ENCODE peak calls at places on chromosomes 3 and 15, in five cellular contexts. X is endothelial cell, R is upper lobe of right lung, Y is fibroblast of pulmonary artery, C is mesothelial cell of epicardium. G is an unnamed sample.

GRCh38 chr3:193851941-193852674 is 259.1 kb downstream of the OPA1 start:
- DNase-seq in X (peak), R (no peak), Y (peak), C (no peak), G (peak)

GRCh38 chr3:106518516-106518915 is 649.7 kb upstream of the CBLB start:
- DNase-seq in X (no peak), R (no peak), Y (peak), C (no peak), G (no peak)

GRCh38 chr3:82715091-82715856 is 953.8 kb upstream of the GBE1 start:
- DNase-seq in X (no peak), R (peak), Y (no peak), C (no peak), G (no peak)

GRCh38 chr3:100911956-100912355 is 81.3 kb downstream of the ABI3BP start:
- DNase-seq in X (no peak), R (no peak), Y (no peak), C (no peak), G (no peak)

GRCh38 chr15:41827290-41827879 is 507 bp upstream of the JMJD7 start:
- DNase-seq in X (no peak), R (no peak), Y (no peak), C (no peak), G (no peak)

GRCh38 chr3:113166719-113167492 is 44.5 kb upstream of the BOC start:
- DNase-seq in X (peak), R (no peak), Y (peak), C (peak), G (peak)

GRCh38 chr3:140186421-140186920 is 251.5 kb downstream of the CLSTN2 start:
- DNase-seq in X (no peak), R (no peak), Y (peak), C (no peak), G (peak)

GRCh38 chr15:70116317-70116716 is 18.6 kb upstream of the TLE3 start:
- DNase-seq in X (no peak), R (peak), Y (no peak), C (no peak), G (no peak)

GRCh38 chr3:14598143-14598569 is 53.4 kb upstream of the CCDC174 start:
- DNase-seq in X (peak), R (no peak), Y (peak), C (peak), G (no peak)

GRCh38 chr15:72375846-72376581 is at the start of gene HEXA:
- DNase-seq in X (peak), R (peak), Y (peak), C (peak), G (peak)

GRCh38 chr3:4581905-4582611 is 88.9 kb downstream of the ITPR1 start:
- DNase-seq in X (no peak), R (no peak), Y (no peak), C (no peak), G (no peak)

GRCh38 chr3:56773588-56774330 is 28.0 kb downstream of the ARHGEF3 start:
- DNase-seq in X (no peak), R (no peak), Y (no peak), C (no peak), G (no peak)

GRCh38 chr3:147773236-147773635 is 364.1 kb downstream of the ZIC1 start:
- DNase-seq in X (no peak), R (no peak), Y (no peak), C (no peak), G (no peak)

GRCh38 chr15:25892126-25892525 is 29.0 kb upstream of the ATP10A start:
- DNase-seq in X (no peak), R (no peak), Y (no peak), C (no peak), G (no peak)

GRCh38 chr3:194395767-194396527 is 3.1 kb downstream of the GP5 start:
- DNase-seq in X (no peak), R (peak), Y (no peak), C (no peak), G (peak)

GRCh38 chr3:41101231-41101630 is 98.1 kb upstream of the CTNNB1 start:
- DNase-seq in X (no peak), R (no peak), Y (no peak), C (no peak), G (no peak)

GRCh38 chr15:74209997-74210573 is 7.5 kb upstream of the STRA6 start:
- DNase-seq in X (no peak), R (no peak), Y (peak), C (no peak), G (no peak)

GRCh38 chr3:160163259-160163878 is 61.9 kb upstream of the C3orf80 start:
- DNase-seq in X (no peak), R (no peak), Y (peak), C (no peak), G (no peak)

GRCh38 chr3:191362524-191363090 is 32.3 kb upstream of the UTS2B start:
- DNase-seq in X (no peak), R (no peak), Y (no peak), C (no peak), G (no peak)

GRCh38 chr3:111785034-111785433 is 74.0 kb upstream of the PHLDB2 start:
- DNase-seq in X (no peak), R (no peak), Y (peak), C (no peak), G (no peak)

GRCh38 chr3:128170866-128171516 is 17.7 kb downstream of the EEFSEC start:
- DNase-seq in X (peak), R (no peak), Y (peak), C (peak), G (no peak)

GRCh38 chr15:51888593-51889195 is 59.2 kb downstream of the TMOD3 start:
- DNase-seq in X (no peak), R (no peak), Y (peak), C (no peak), G (no peak)

GRCh38 chr3:170809975-170810357 is 60.0 kb downstream of the RPL22L1 start:
- DNase-seq in X (no peak), R (no peak), Y (peak), C (no peak), G (peak)

GRCh38 chr3:188091746-188092145 is 62.2 kb upstream of the LPP start:
- DNase-seq in X (no peak), R (no peak), Y (no peak), C (no peak), G (no peak)

GRCh38 chr3:180871901-180872300 is 40.6 kb upstream of the FXR1 start:
- DNase-seq in X (no peak), R (no peak), Y (peak), C (no peak), G (peak)

GRCh38 chr3:126959921-126960603 is 22.9 kb upstream of the PLXNA1 start:
- DNase-seq in X (peak), R (peak), Y (peak), C (no peak), G (no peak)

GRCh38 chr3:40307176-40307575 is 2.3 kb upstream of the EIF1B start:
- DNase-seq in X (no peak), R (no peak), Y (no peak), C (no peak), G (no peak)

GRCh38 chr3:113948015-113948917 is 453 bp downstream of the ZDHHC23 start:
- DNase-seq in X (peak), R (peak), Y (no peak), C (peak), G (peak)

GRCh38 chr3:52237006-52237658 is 1.8 kb downstream of the TWF2 start:
- DNase-seq in X (no peak), R (peak), Y (no peak), C (no peak), G (no peak)
- TF ChIP-seq CTCF in X (no peak), R (no peak), Y (no peak), C (no peak), G (no peak)

DNA sequence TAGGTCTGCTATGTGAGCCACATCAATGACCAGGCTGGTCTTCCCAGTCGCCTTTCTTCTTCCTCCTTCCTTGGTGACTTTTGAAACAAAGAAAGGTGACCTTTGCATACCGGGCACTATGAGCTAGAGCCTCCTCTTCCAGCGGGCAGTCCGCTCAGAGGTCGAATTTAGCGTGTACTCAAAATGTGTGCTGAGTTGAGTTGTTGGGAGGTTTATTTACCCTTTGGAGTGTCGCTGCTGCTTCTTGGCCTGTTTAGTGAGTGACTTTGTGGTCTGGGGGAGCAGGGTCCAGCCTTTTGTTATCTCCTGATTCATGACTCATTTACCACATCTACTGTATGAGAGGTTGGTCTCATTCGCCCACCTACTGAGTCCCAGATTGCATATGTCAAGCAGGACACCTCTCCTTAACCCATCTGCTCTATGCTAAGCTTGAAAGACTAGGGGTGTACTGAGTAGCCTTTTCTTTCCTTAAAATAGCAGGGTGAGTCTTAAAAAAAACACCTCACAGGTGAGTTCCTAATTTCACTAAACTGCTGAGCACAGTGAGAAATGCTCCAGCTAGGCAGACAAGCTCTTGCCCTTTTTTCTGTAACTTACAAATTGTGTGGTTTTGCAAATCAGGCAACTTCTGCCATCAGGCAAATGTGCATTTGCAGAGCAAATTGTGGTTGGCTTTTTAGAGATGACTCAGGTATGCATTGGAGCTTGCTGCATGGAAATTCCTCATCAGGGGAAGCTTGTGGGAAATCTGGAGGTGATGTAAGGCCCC is 3.2 kb upstream of the SIAH2 start:
- DNase-seq in X (no peak), R (no peak), Y (peak), C (no peak), G (no peak)
- TF ChIP-seq CTCF in X (no peak), R (no peak), Y (no peak), C (no peak), G (no peak)

DNA sequence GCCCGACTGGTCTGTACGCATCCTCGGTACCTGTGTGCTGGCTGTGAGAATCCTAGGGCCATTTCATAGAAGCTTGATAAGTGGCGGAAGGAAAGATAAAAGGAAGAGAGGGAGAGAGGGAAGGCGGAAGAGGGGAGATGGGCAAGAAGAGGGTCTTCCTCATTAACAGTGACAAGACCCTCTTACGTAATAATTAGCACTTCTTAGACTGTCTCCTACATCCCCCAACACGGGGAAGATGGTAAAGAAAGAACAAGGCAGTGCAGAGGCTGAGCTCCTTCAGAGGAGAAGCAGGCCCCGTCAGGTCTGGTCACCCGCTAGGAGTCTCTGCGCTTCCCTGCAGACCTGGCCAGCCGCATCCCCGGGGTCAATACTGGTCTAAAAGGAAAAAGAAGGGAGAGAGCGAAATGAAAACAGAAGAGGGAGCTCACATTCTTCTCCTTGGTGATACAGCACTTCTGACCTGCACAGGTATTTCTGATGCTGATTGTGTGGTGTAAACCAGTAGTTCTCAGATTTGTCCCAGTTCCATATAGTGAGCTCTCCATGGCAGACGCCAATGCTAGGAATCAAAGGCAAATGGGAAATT is 19.0 kb upstream of the FAM240A start:
- DNase-seq in X (no peak), R (no peak), Y (no peak), C (no peak), G (no peak)
- TF ChIP-seq CTCF in X (no peak), R (no peak), Y (no peak), C (no peak), G (no peak)

GRCh38 chr15:24832282-24832681 is 122.5 kb upstream of the SNRPN start:
- DNase-seq in X (no peak), R (no peak), Y (no peak), C (no peak), G (no peak)

DNA sequence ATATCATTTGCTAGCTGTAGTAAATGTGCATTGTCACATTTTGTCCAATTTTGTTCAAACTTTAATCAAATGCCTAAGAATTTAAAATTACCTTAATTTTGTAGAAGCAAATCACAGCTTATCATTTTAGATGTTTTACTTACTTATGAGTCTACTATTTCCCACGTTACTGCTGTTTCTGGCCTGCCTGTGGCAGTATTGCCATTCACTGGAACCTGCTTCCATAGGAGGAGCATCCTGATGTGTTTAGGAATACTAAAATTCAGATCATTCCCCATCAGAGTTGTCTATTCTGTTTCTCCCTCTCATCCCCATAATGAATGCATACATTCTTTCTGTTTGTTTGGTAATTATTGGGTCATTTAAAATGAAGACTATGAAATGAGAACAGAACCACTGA is 119.5 kb upstream of the SNRPN start:
- DNase-seq in X (no peak), R (no peak), Y (no peak), C (no peak), G (no peak)
- TF ChIP-seq CTCF in X (no peak), R (no peak), Y (no peak), C (no peak), G (no peak)

DNA sequence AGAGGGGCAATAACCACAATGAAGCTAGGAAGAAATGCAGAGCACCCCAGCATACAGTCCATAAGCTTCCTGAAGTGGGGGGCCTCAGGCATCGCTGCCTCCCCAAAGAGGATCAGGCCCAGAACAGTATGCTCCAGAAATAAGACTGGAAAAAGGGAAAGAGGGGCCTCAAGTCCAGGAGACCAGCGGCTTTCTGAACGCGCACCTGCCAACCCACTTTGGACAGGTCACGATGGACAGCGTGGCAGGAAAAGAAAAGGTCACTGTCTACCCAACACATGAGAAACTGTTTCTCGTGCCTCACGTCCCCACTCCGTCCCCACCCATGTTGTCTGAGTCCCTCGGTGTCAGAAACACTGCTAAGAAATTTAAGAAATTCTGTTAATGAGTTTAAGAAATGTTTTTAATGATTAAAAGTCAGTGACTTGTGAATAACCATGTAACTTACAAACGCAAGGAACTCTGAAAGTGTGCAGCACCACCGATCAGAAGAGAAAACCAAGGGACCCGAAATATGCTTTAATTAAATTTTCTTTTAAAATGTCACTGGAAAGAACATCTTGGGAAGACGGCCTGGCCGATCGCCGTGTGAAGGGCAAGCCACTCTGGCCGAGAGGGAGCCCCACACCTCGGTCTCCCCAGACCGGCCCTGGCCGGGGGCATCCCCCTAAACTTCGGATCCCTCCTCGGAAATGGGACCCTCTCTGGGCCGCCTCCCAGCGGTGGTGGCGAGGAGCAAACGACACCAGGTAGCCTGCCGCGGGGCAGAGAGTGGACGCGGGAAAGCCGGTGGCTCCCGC is 1.7 kb upstream of the PPARG start:
- DNase-seq in X (peak), R (peak), Y (no peak), C (peak), G (peak)
- TF ChIP-seq CTCF in X (no peak), R (no peak), Y (peak), C (no peak), G (no peak)

GRCh38 chr15:48406911-48407310 is 75.7 kb downstream of the DUT start:
- DNase-seq in X (no peak), R (no peak), Y (no peak), C (no peak), G (no peak)
- TF ChIP-seq CTCF in X (no peak), R (no peak), Y (peak), C (no peak), G (no peak)

DNA sequence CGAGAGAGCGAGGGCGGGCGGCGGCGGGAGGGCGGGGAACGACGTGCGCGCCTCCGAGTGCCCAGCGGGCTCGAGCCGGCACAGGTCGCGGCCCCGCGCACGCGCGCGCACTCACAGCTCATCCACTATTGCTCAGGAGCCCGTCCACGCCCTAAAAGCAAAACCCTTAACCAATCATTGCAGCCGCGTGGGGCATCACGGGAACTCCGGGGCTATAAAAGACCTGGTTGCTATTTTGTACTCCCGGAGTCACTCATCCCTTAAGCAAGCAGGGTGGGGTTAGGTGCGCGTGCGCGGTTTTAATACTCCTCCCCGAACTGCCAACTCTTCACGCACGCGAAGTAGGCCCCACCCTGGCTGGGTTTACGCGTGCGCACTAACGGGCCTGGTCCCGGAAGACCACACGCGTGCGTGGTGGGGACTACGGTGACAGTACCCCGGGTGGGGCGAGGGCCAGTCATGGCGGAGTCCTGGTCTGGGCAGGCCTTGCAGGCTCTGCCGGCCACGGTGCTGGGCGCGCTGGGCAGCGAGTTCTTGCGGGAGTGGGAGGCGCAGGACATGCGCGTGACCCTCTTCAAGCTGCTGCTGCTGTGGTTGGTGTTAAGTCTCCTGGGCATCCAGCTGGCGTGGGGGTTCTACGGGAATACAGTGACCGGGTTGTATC is at the start of the genes RHOA and TCTA:
- DNase-seq in X (peak), R (peak), Y (peak), C (peak), G (peak)
- TF ChIP-seq CTCF in X (no peak), R (no peak), Y (no peak), C (no peak), G (no peak)

DNA sequence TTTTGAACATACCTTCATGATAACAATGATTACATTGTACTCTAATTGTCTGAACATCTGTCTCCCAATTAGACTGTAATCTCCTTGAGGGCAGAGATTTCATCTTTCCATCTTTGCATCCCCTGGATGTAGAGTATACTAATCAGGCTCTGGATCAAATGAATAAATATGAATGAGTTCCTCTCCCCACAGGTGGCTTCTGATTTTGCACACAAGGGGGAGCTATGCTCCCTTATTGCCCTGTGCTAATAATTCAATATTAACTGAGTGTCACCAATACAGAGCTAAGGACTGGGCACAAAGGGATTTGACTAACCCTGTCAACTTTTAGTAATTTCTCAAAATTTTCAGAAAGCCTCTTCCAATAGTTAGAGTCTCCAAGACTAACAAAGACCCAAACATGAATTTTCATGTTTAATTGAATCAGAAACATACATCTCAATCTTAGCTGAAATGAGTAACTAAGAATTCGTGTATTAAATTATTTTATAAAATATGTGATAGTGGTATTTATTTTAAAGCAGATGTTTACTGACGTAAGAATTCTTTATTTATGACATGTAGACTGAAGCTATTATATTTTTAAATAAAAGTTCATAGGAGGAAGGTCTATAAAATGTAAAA is 3.0 kb downstream of the DUOXA1 start:
- DNase-seq in X (peak), R (peak), Y (peak), C (no peak), G (peak)
- TF ChIP-seq CTCF in X (peak), R (peak), Y (peak), C (peak), G (peak)